ENCODE peak calls at places on chromosomes 3 and 15, in four cellular contexts. One of them, this sample, is unnamed.

GRCh38 chr3:27677554-27677953 is 44.6 kb downstream of the EOMES start:
- DNase-seq in HL-60: no peak
- DNase-seq in GM23248: peak
- DNase-seq in colonic mucosa: no peak
- DNase-seq in this sample: no peak

GRCh38 chr3:56157693-56158092 is 310.6 kb downstream of the ERC2 start:
- DNase-seq in HL-60: peak
- DNase-seq in GM23248: peak
- DNase-seq in colonic mucosa: no peak
- DNase-seq in this sample: peak

GRCh38 chr3:103847081-103848062 is 1412.6 kb downstream of the ZPLD1 start:
- DNase-seq in HL-60: no peak
- DNase-seq in colonic mucosa: no peak
- DNase-seq in GM23248: no peak
- DNase-seq in this sample: no peak

GRCh38 chr3:42118762-42119361 is 27.7 kb downstream of the TRAK1 start:
- DNase-seq in GM23248: peak
- DNase-seq in HL-60: no peak
- DNase-seq in colonic mucosa: no peak
- DNase-seq in this sample: peak

GRCh38 chr15:71811036-71811736 is 832 bp downstream of the NR2E3 start:
- DNase-seq in HL-60: no peak
- DNase-seq in GM23248: no peak
- DNase-seq in colonic mucosa: no peak
- DNase-seq in this sample: no peak

GRCh38 chr3:105616374-105616915 is 249.7 kb downstream of the ALCAM start:
- DNase-seq in colonic mucosa: no peak
- DNase-seq in GM23248: no peak
- DNase-seq in HL-60: no peak
- DNase-seq in this sample: no peak

GRCh38 chr15:77859491-77860060 is 217.9 kb downstream of the TBC1D2B start:
- DNase-seq in GM23248: no peak
- DNase-seq in HL-60: no peak
- DNase-seq in colonic mucosa: peak
- DNase-seq in this sample: no peak

GRCh38 chr3:52854013-52854412 is 19.2 kb upstream of the MUSTN1 start:
- DNase-seq in colonic mucosa: no peak
- DNase-seq in GM23248: no peak
- DNase-seq in HL-60: no peak
- DNase-seq in this sample: no peak

GRCh38 chr15:43285609-43286037 is 18.9 kb upstream of the TGM5 start:
- DNase-seq in GM23248: peak
- DNase-seq in HL-60: peak
- DNase-seq in colonic mucosa: peak
- DNase-seq in this sample: peak

GRCh38 chr3:107431298-107432012 is 54.2 kb downstream of the CCDC54 start:
- DNase-seq in GM23248: peak
- DNase-seq in colonic mucosa: peak
- DNase-seq in HL-60: no peak
- DNase-seq in this sample: no peak

GRCh38 chr15:92981333-92981732 is 81.2 kb downstream of the CHD2 start:
- DNase-seq in colonic mucosa: no peak
- DNase-seq in HL-60: no peak
- DNase-seq in GM23248: no peak
- DNase-seq in this sample: no peak

GRCh38 chr15:69120732-69121131 is 39.7 kb upstream of the GLCE start:
- DNase-seq in GM23248: no peak
- DNase-seq in HL-60: no peak
- DNase-seq in colonic mucosa: no peak
- DNase-seq in this sample: no peak

GRCh38 chr3:127034990-127035652 is 52.2 kb downstream of the PLXNA1 start:
- DNase-seq in HL-60: no peak
- DNase-seq in colonic mucosa: no peak
- DNase-seq in GM23248: no peak
- DNase-seq in this sample: no peak

GRCh38 chr3:39273119-39273518 is 6.7 kb downstream of the CX3CR1 start:
- DNase-seq in HL-60: no peak
- DNase-seq in GM23248: no peak
- DNase-seq in colonic mucosa: no peak
- DNase-seq in this sample: no peak

GRCh38 chr3:14439501-14440167 is 37.2 kb downstream of the SLC6A6 start:
- DNase-seq in HL-60: peak
- DNase-seq in GM23248: no peak
- DNase-seq in colonic mucosa: peak
- DNase-seq in this sample: peak

GRCh38 chr3:149460123-149460522 is 14.4 kb upstream of the TM4SF4 start:
- DNase-seq in GM23248: no peak
- DNase-seq in HL-60: no peak
- DNase-seq in colonic mucosa: no peak
- DNase-seq in this sample: no peak

GRCh38 chr3:194329566-194329965 is 21.6 kb downstream of the CPN2 start:
- DNase-seq in colonic mucosa: no peak
- DNase-seq in GM23248: no peak
- DNase-seq in HL-60: no peak
- DNase-seq in this sample: no peak

GRCh38 chr3:14007006-14007405 is 117.7 kb downstream of the CHCHD4 start:
- DNase-seq in GM23248: no peak
- DNase-seq in HL-60: no peak
- DNase-seq in colonic mucosa: no peak
- DNase-seq in this sample: no peak

GRCh38 chr15:61994216-61994615 is 66.0 kb downstream of the VPS13C start:
- DNase-seq in GM23248: peak
- DNase-seq in HL-60: no peak
- DNase-seq in colonic mucosa: no peak
- DNase-seq in this sample: no peak

GRCh38 chr15:44340410-44340809 is 51.9 kb downstream of the GOLM2 start:
- DNase-seq in GM23248: peak
- DNase-seq in HL-60: no peak
- DNase-seq in colonic mucosa: no peak
- DNase-seq in this sample: no peak

GRCh38 chr3:23656199-23656598 is 149.6 kb upstream of the UBE2E1 start:
- DNase-seq in GM23248: no peak
- DNase-seq in colonic mucosa: no peak
- DNase-seq in HL-60: no peak
- DNase-seq in this sample: no peak

GRCh38 chr3:132034097-132034485 is 723 bp downstream of the CPNE4 start:
- DNase-seq in HL-60: no peak
- DNase-seq in GM23248: no peak
- DNase-seq in colonic mucosa: no peak
- DNase-seq in this sample: no peak

GRCh38 chr3:189685854-189686253 is 54.7 kb downstream of the TP63 start:
- DNase-seq in colonic mucosa: no peak
- DNase-seq in GM23248: peak
- DNase-seq in HL-60: no peak
- DNase-seq in this sample: no peak

GRCh38 chr15:65952425-65953053 is 83.2 kb downstream of the RAB11A start:
- DNase-seq in colonic mucosa: no peak
- DNase-seq in HL-60: no peak
- DNase-seq in GM23248: peak
- DNase-seq in this sample: no peak

GRCh38 chr15:77831989-77832388 is 199.3 kb upstream of the LINGO1 start:
- DNase-seq in colonic mucosa: no peak
- DNase-seq in GM23248: no peak
- DNase-seq in HL-60: no peak
- DNase-seq in this sample: no peak

GRCh38 chr3:13521309-13521708 is 27.6 kb upstream of the FBLN2 start:
- DNase-seq in HL-60: no peak
- DNase-seq in colonic mucosa: no peak
- DNase-seq in GM23248: no peak
- DNase-seq in this sample: no peak

GRCh38 chr3:194423317-194423716 is 24.3 kb upstream of the GP5 start:
- DNase-seq in colonic mucosa: no peak
- DNase-seq in HL-60: no peak
- DNase-seq in GM23248: no peak
- DNase-seq in this sample: no peak

GRCh38 chr3:38836561-38836960 is 20.5 kb upstream of the SCN10A start:
- DNase-seq in HL-60: no peak
- DNase-seq in GM23248: no peak
- DNase-seq in colonic mucosa: no peak
- DNase-seq in this sample: no peak